ENCODE peak calls at places on chromosomes 5 and 9, in nine cellular contexts. V is GM20000, N is Peyer's patch, C is tibial artery, X is cardiac fibroblast, Q is chondrocyte, M is dorsolateral prefrontal cortex, E is breast epithelium, U is Panc1. H is an unnamed sample.
A peak's percentile ranks its signal among the peaks of the same experiment; 100 is the strongest.

GRCh38 chr5:172455511-172456061 is 1.3 kb upstream of the SH3PXD2B start:
- DNase-seq in V (no peak), N (no peak), C (peak; percentile 83), X (peak; percentile 67), Q (no peak), M (peak; percentile 45), E (no peak), U (no peak), H (no peak)

GRCh38 chr5:133930061-133930823 is 38.2 kb downstream of the C5orf15 start:
- DNase-seq in V (peak; percentile 62), N (no peak), C (peak; percentile 88), X (peak; percentile 58), Q (no peak), M (peak; percentile 86), E (no peak), U (no peak), H (peak; percentile 29)

GRCh38 chr9:34659592-34660253 is 2.7 kb downstream of the CCL27 start:
- DNase-seq in V (no peak), N (no peak), C (no peak), X (peak; percentile 22), Q (no peak), M (no peak), E (no peak), U (no peak), H (no peak)

GRCh38 chr5:11946317-11946716 is 42.1 kb upstream of the CTNND2 start:
- DNase-seq in V (no peak), N (no peak), C (no peak), X (no peak), Q (no peak), M (no peak), E (no peak), U (no peak), H (no peak)

GRCh38 chr9:82148849-82149544 is 160.4 kb downstream of the SPATA31D1 start:
- DNase-seq in V (no peak), N (no peak), C (no peak), X (peak; percentile 60), Q (no peak), M (no peak), E (no peak), U (no peak), H (no peak)

GRCh38 chr5:104355350-104355749 is 792.8 kb upstream of the NUDT12 start:
- DNase-seq in V (no peak), N (no peak), C (no peak), X (no peak), Q (no peak), M (no peak), E (no peak), U (no peak), H (no peak)

GRCh38 chr9:37897665-37898064 is 6.3 kb downstream of the SLC25A51 start:
- DNase-seq in V (no peak), N (no peak), C (no peak), X (no peak), Q (no peak), M (no peak), E (no peak), U (no peak), H (no peak)

GRCh38 chr5:108433600-108433999 is 51.7 kb upstream of the FBXL17 start:
- DNase-seq in V (no peak), N (no peak), C (no peak), X (no peak), Q (no peak), M (no peak), E (no peak), U (no peak), H (no peak)

GRCh38 chr9:97985058-97985861 is 2.1 kb downstream of the ANP32B start:
- DNase-seq in V (no peak), N (no peak), C (peak; percentile 65), X (peak; percentile 43), Q (no peak), M (no peak), E (no peak), U (no peak), H (no peak)

GRCh38 chr5:160133071-160133917 is 14.0 kb upstream of the PWWP2A start:
- DNase-seq in V (no peak), N (peak; percentile 53), C (peak; percentile 77), X (peak; percentile 92), Q (no peak), M (no peak), E (peak; percentile 25), U (no peak), H (no peak)

GRCh38 chr9:37667706-37668672 is 17.2 kb downstream of the FRMPD1 start:
- DNase-seq in V (no peak), N (no peak), C (no peak), X (no peak), Q (no peak), M (no peak), E (no peak), U (no peak), H (no peak)

GRCh38 chr5:152736906-152737305 is 331.8 kb upstream of the NMUR2 start:
- DNase-seq in V (no peak), N (no peak), C (no peak), X (no peak), Q (no peak), M (no peak), E (no peak), U (no peak), H (no peak)

GRCh38 chr5:66615136-66615535 is 18.9 kb downstream of the MAST4 start:
- DNase-seq in V (no peak), N (no peak), C (no peak), X (no peak), Q (no peak), M (no peak), E (no peak), U (no peak), H (no peak)

GRCh38 chr5:137376127-137376526 is 123.0 kb downstream of the SPOCK1 start:
- DNase-seq in V (no peak), N (no peak), C (no peak), X (no peak), Q (no peak), M (no peak), E (no peak), U (no peak), H (no peak)

GRCh38 chr9:135715056-135715595 is 13.1 kb downstream of the KCNT1 start:
- DNase-seq in V (no peak), N (no peak), C (no peak), X (no peak), Q (no peak), M (no peak), E (no peak), U (no peak), H (no peak)

GRCh38 chr5:138911441-138911840 is 36.3 kb upstream of the LRRTM2 start:
- DNase-seq in V (no peak), N (no peak), C (no peak), X (peak; percentile 24), Q (no peak), M (no peak), E (no peak), U (no peak), H (no peak)

GRCh38 chr5:110018509-110018908 is 328.8 kb downstream of the MAN2A1 start:
- DNase-seq in V (no peak), N (no peak), C (no peak), X (no peak), Q (no peak), M (no peak), E (no peak), U (no peak), H (no peak)

GRCh38 chr5:34026089-34026761 is 16.8 kb downstream of the C1QTNF3 start:
- DNase-seq in V (no peak), N (no peak), C (no peak), X (no peak), Q (no peak), M (no peak), E (no peak), U (no peak), H (no peak)

GRCh38 chr5:27639005-27639612 is 600.7 kb upstream of the CDH9 start:
- DNase-seq in V (no peak), N (no peak), C (no peak), X (no peak), Q (no peak), M (no peak), E (no peak), U (peak; percentile 20), H (no peak)

GRCh38 chr5:56814963-56815656 is at the start of gene MAP3K1:
- DNase-seq in V (peak; percentile 95), N (peak; percentile 95), C (peak; percentile 85), X (peak; percentile 68), Q (no peak), M (peak; percentile 73), E (peak; percentile 77), U (no peak), H (peak; percentile 93)
- TF ChIP-seq CTCF in V (no peak), N (peak; percentile 26), C (no peak), X (no peak), Q (peak; percentile 51), M (no peak), E (no peak), U (no peak), H (no peak)

GRCh38 chr9:6488395-6488794 is 75.4 kb downstream of the UHRF2 start:
- DNase-seq in V (no peak), N (no peak), C (no peak), X (no peak), Q (no peak), M (no peak), E (no peak), U (no peak), H (no peak)
- TF ChIP-seq CTCF in V (no peak), N (no peak), C (no peak), X (peak; percentile 6), Q (no peak), M (no peak), E (no peak), U (no peak), H (no peak)

GRCh38 chr9:111928342-111928720 is 31.7 kb downstream of the UGCG start:
- DNase-seq in V (no peak), N (no peak), C (no peak), X (peak; percentile 76), Q (no peak), M (no peak), E (no peak), U (no peak), H (no peak)
- TF ChIP-seq CTCF in V (no peak), N (no peak), C (no peak), X (no peak), Q (no peak), M (no peak), E (no peak), U (no peak), H (no peak)

GRCh38 chr5:148394587-148395019 is 10.8 kb downstream of the FBXO38 start:
- DNase-seq in V (no peak), N (no peak), C (no peak), X (no peak), Q (no peak), M (no peak), E (no peak), U (no peak), H (no peak)
- TF ChIP-seq CTCF in V (no peak), N (no peak), C (no peak), X (no peak), Q (no peak), M (no peak), E (no peak), U (no peak), H (no peak)

DNA sequence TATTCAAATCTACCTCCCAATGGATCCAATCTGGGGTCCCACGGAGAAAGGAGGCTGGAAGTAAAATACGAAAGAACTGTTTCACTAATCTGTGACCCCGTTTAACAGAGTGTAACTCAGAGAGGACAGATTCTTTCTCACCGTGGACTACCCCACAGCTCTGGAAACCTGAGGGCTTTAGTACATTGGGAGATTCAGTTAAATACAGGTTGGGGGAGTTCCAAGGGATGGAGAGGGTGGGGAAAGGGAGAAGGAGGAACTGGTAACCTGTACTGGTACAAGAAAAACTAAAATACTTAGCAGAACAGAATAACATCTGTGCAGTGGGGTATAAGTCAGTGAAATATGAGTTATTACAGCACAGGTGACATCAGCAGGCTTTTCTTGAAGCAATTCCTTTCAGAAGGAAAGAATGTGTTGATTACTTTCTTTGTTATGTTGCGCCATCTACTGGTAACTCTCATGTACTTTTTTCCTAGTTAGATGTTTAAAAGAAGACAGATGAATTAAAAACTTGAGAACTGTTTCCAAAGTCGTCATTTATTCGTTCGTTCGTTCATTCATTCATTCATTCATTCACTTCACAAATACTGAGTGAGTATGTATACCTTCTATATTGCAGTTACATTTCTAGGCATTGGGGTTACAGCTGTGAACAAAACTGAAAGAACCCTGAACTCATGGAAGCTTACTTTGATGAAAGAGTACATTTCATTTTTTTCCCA is 30.0 kb upstream of the STOM start:
- DNase-seq in V (peak; percentile 44), N (no peak), C (no peak), X (peak; percentile 94), Q (no peak), M (no peak), E (no peak), U (peak; percentile 53), H (no peak)
- TF ChIP-seq CTCF in V (peak; percentile 20), N (peak; percentile 92), C (peak; percentile 85), X (peak; percentile 49), Q (peak; percentile 92), M (peak; percentile 86), E (peak; percentile 88), U (peak; percentile 44), H (peak; percentile 30)